ENCODE peak calls at places on chromosomes 1 and 21, in six cellular contexts. A, N, O, B, F and G are unnamed samples.

GRCh38 chr1:205661429-205662134 is 18.7 kb downstream of the SLC45A3 start:
- DNase-seq in B (no peak), O (no peak), A (no peak), N (no peak), F (no peak), G (no peak)

GRCh38 chr1:53982034-53982761 is 35.8 kb downstream of the LDLRAD1 start:
- DNase-seq in F (no peak), N (peak; percentile 28), A (peak; percentile 68), O (peak; percentile 10), B (peak; percentile 35), G (no peak)

GRCh38 chr1:13699510-13699909 is 478 bp upstream of the PRDM2 start:
- DNase-seq in B (peak; percentile 16), N (no peak), F (no peak), A (peak; percentile 37), O (no peak), G (no peak)

GRCh38 chr21:45152265-45152746 is 77.9 kb downstream of the ADARB1 start:
- DNase-seq in A (no peak), B (no peak), F (no peak), O (no peak), N (no peak), G (no peak)

GRCh38 chr1:31769720-31770390 is 5.7 kb upstream of the ADGRB2 start:
- DNase-seq in N (no peak), F (no peak), O (no peak), B (no peak), A (no peak), G (no peak)

GRCh38 chr1:5297878-5298239 is 643.5 kb downstream of the AJAP1 start:
- DNase-seq in B (no peak), N (no peak), F (no peak), A (no peak), O (no peak), G (no peak)

GRCh38 chr21:14942801-14943490 is 121.9 kb downstream of the NRIP1 start:
- DNase-seq in A (peak; percentile 8), N (no peak), B (no peak), F (no peak), O (peak; percentile 23), G (no peak)

GRCh38 chr1:59595774-59596173 is 219.0 kb upstream of the HOOK1 start:
- DNase-seq in B (peak; percentile 52), O (peak; percentile 67), F (peak; percentile 48), A (peak; percentile 63), N (peak; percentile 6), G (no peak)

GRCh38 chr1:29156543-29157268 is 25.0 kb downstream of the SRSF4 start:
- DNase-seq in N (no peak), A (no peak), O (no peak), F (no peak), B (no peak), G (no peak)

GRCh38 chr1:180182721-180183311 is 28.1 kb downstream of the QSOX1 start:
- DNase-seq in N (no peak), B (no peak), O (no peak), F (no peak), A (no peak), G (no peak)

GRCh38 chr1:188988589-188988988 is 1489.1 kb downstream of the BRINP3 start:
- DNase-seq in B (no peak), N (peak; percentile 3), F (no peak), O (no peak), A (no peak), G (no peak)